ENCODE peak calls at places on chromosome X, in six cellular contexts. E is activated CD8-positive, alpha-beta memory T cell treated with anti-CD3 and anti-CD28 coated beads for 1 hour; C is T-helper 9 cell; T is NCI-H1417; Q is brain microvascular endothelial cell; S is NCI-H345. O is an unnamed sample.

GRCh38 chrX:119389854-119390501 is 9.2 kb upstream of the SLC25A43 start:
- DNase-seq in E (no peak), C (no peak), T (peak), Q (no peak), S (no peak), O (no peak)

GRCh38 chrX:39020051-39020669 is 218.9 kb downstream of the MID1IP1 start:
- DNase-seq in E (no peak), C (no peak), T (no peak), Q (no peak), S (no peak), O (no peak)

GRCh38 chrX:138775501-138775900 is 64.0 kb upstream of the FGF13 start:
- DNase-seq in E (no peak), C (no peak), T (peak), Q (no peak), S (no peak), O (peak)

GRCh38 chrX:153968754-153969124 is 2.9 kb downstream of the HCFC1 start:
- DNase-seq in E (no peak), C (no peak), T (peak), Q (no peak), S (no peak), O (peak)

GRCh38 chrX:132001127-132001526 is 22.0 kb upstream of the STK26 start:
- DNase-seq in E (no peak), C (no peak), T (no peak), Q (no peak), S (no peak), O (no peak)

GRCh38 chrX:129997081-129997480 is 14.6 kb downstream of the BCORL1 start:
- DNase-seq in E (no peak), C (no peak), T (no peak), Q (no peak), S (no peak), O (no peak)

GRCh38 chrX:8304668-8305067 is 133.6 kb upstream of the VCX2 start:
- DNase-seq in E (no peak), C (no peak), T (no peak), Q (no peak), S (no peak), O (no peak)

GRCh38 chrX:9420513-9420912 is 44.3 kb upstream of the TBL1X start:
- DNase-seq in E (no peak), C (no peak), T (peak), Q (no peak), S (peak), O (no peak)

GRCh38 chrX:108537005-108537404 is 97.4 kb downstream of the COL4A5 start:
- DNase-seq in E (no peak), C (no peak), T (peak), Q (peak), S (peak), O (peak)